ENCODE peak calls at places on chromosome 16, in seven cellular contexts. T, C, R, D, Y, E and V are unnamed samples.

GRCh38 chr16:51154271-51155171 is 3.5 kb upstream of the SALL1 start:
- DNase-seq in T (no peak), C (no peak), R (peak; percentile 57), D (no peak), Y (no peak), E (no peak), V (no peak)

GRCh38 chr16:67249178-67249759 is 490 bp downstream of the SLC9A5 start:
- DNase-seq in T (no peak), C (no peak), R (no peak), D (no peak), Y (no peak), E (no peak), V (no peak)

GRCh38 chr16:1772908-1773702 is at the start of gene MRPS34:
- DNase-seq in T (peak; percentile 89), C (peak; percentile 74), R (peak; percentile 85), D (no peak), Y (peak; percentile 89), E (peak; percentile 34), V (peak; percentile 75)

GRCh38 chr16:6427621-6428020 is 905.0 kb upstream of the RBFOX1 start:
- DNase-seq in T (no peak), C (no peak), R (no peak), D (no peak), Y (no peak), E (no peak), V (no peak)

GRCh38 chr16:56551796-56552738 is 12.8 kb upstream of the MT4 start:
- DNase-seq in T (no peak), C (no peak), R (peak; percentile 91), D (no peak), Y (peak; percentile 28), E (no peak), V (no peak)

GRCh38 chr16:81616321-81617020 is 162.6 kb upstream of the PLCG2 start:
- DNase-seq in T (peak; percentile 88), C (peak; percentile 30), R (peak; percentile 80), D (no peak), Y (peak; percentile 60), E (peak; percentile 76), V (peak; percentile 39)

GRCh38 chr16:23505942-23506605 is 4.2 kb downstream of the GGA2 start:
- DNase-seq in T (no peak), C (no peak), R (no peak), D (no peak), Y (no peak), E (no peak), V (no peak)

GRCh38 chr16:27238016-27238587 is 30.5 kb downstream of the NSMCE1 start:
- DNase-seq in T (no peak), C (no peak), R (no peak), D (no peak), Y (no peak), E (no peak), V (no peak)

GRCh38 chr16:68368602-68368944 is 57.8 kb downstream of the PRMT7 start:
- DNase-seq in T (no peak), C (no peak), R (no peak), D (no peak), Y (no peak), E (no peak), V (no peak)

GRCh38 chr16:52569701-52570100 is 22.8 kb upstream of the TOX3 start:
- DNase-seq in T (no peak), C (no peak), R (no peak), D (no peak), Y (no peak), E (no peak), V (no peak)

GRCh38 chr16:27685802-27686201 is 135.9 kb downstream of the KATNIP start:
- DNase-seq in T (peak; percentile 39), C (peak; percentile 28), R (no peak), D (no peak), Y (peak; percentile 90), E (no peak), V (peak; percentile 26)

GRCh38 chr16:68264128-68265077 is at the start of gene SLC7A6:
- DNase-seq in T (peak; percentile 92), C (peak; percentile 69), R (peak; percentile 79), D (peak; percentile 68), Y (peak; percentile 87), E (peak; percentile 72), V (peak; percentile 44)

GRCh38 chr16:20866161-20866772 is 33.9 kb downstream of the DCUN1D3 start:
- DNase-seq in T (peak; percentile 71), C (peak; percentile 81), R (no peak), D (peak; percentile 66), Y (peak; percentile 90), E (no peak), V (peak; percentile 87)

GRCh38 chr16:62149646-62150045 is 113.4 kb upstream of the CDH8 start:
- DNase-seq in T (no peak), C (no peak), R (no peak), D (no peak), Y (no peak), E (no peak), V (peak; percentile 66)